ENCODE peak calls at places on chromosomes 4 and X, in five cellular contexts. E, X, P, G and L are unnamed samples.

GRCh38 chrX:120302434-120302833 is 8.8 kb downstream of the TMEM255A start:
- DNase-seq in E (peak; percentile 68), X (peak; percentile 3), P (no peak), G (no peak), L (no peak)

GRCh38 chr4:153661215-153661822 is 22.8 kb upstream of the TLR2 start:
- DNase-seq in E (no peak), X (peak; percentile 90), P (no peak), G (no peak), L (no peak)

GRCh38 chrX:482702-483203 is 96.0 kb upstream of the PPP2R3B start:
- DNase-seq in E (no peak), X (no peak), P (no peak), G (no peak), L (no peak)

GRCh38 chr4:175531405-175532091 is 280.5 kb downstream of the GPM6A start:
- DNase-seq in E (no peak), X (peak; percentile 46), P (no peak), G (no peak), L (no peak)

GRCh38 chr4:173318648-173319211 is 15.4 kb downstream of the HMGB2 start:
- DNase-seq in E (no peak), X (peak; percentile 72), P (no peak), G (no peak), L (no peak)

GRCh38 chr4:120870279-120870673 is 52.2 kb downstream of the PRDM5 start:
- DNase-seq in E (no peak), X (no peak), P (no peak), G (no peak), L (no peak)

GRCh38 chr4:21763865-21764264 is 184.7 kb downstream of the KCNIP4 start:
- DNase-seq in E (no peak), X (no peak), P (no peak), G (no peak), L (no peak)

GRCh38 chr4:185108669-185109068 is 34.4 kb upstream of the SLC25A4 start:
- DNase-seq in E (no peak), X (no peak), P (no peak), G (no peak), L (no peak)

GRCh38 chr4:100311181-100311580 is 120.9 kb upstream of the DDIT4L start:
- DNase-seq in E (no peak), X (peak; percentile 51), P (peak; percentile 6), G (no peak), L (no peak)

GRCh38 chr4:153151535-153152452 is 52.4 kb upstream of the TRIM2 start:
- DNase-seq in E (peak; percentile 90), X (peak; percentile 48), P (peak; percentile 41), G (no peak), L (no peak)

GRCh38 chr4:185552254-185552653 is 16.9 kb upstream of the PDLIM3 start:
- DNase-seq in E (no peak), X (peak; percentile 70), P (no peak), G (no peak), L (no peak)

GRCh38 chr4:121656269-121656641 is 40.5 kb downstream of the ANXA5 start:
- DNase-seq in E (no peak), X (peak; percentile 83), P (peak; percentile 51), G (no peak), L (peak; percentile 46)

GRCh38 chr4:8732092-8732491 is 139.5 kb downstream of the CPZ start:
- DNase-seq in E (no peak), X (no peak), P (no peak), G (peak; percentile 74), L (no peak)

GRCh38 chr4:19438228-19438627 is 813.5 kb upstream of the SLIT2 start:
- DNase-seq in E (no peak), X (peak; percentile 39), P (no peak), G (no peak), L (no peak)

GRCh38 chrX:130260316-130260715 is 8.4 kb downstream of the ZNF280C start:
- DNase-seq in E (no peak), X (no peak), P (no peak), G (no peak), L (no peak)

GRCh38 chr4:62835579-62835978 is 1573.7 kb downstream of the TECRL start:
- DNase-seq in E (no peak), X (no peak), P (no peak), G (no peak), L (no peak)

GRCh38 chr4:152968806-152969394 is 32.8 kb downstream of the FHDC1 start:
- DNase-seq in E (no peak), X (peak; percentile 93), P (no peak), G (peak; percentile 76), L (no peak)

GRCh38 chr4:87716350-87717041 is 66.4 kb downstream of the DMP1 start:
- DNase-seq in E (no peak), X (peak; percentile 70), P (no peak), G (no peak), L (no peak)

GRCh38 chrX:44344194-44344593 is 722 bp upstream of the EFHC2 start:
- DNase-seq in E (peak; percentile 64), X (peak; percentile 13), P (no peak), G (no peak), L (no peak)

GRCh38 chr4:42761804-42762203 is 104.9 kb upstream of the ATP8A1 start:
- DNase-seq in E (no peak), X (no peak), P (no peak), G (no peak), L (no peak)

GRCh38 chrX:97026406-97026805 is 142.7 kb downstream of the RPA4 start:
- DNase-seq in E (no peak), X (no peak), P (peak; percentile 2), G (no peak), L (no peak)

GRCh38 chr4:102299708-102300107 is 45.6 kb downstream of the SLC39A8 start:
- DNase-seq in E (no peak), X (peak; percentile 60), P (peak; percentile 27), G (no peak), L (peak; percentile 21)

GRCh38 chr4:16745009-16745408 is 153.4 kb downstream of the LDB2 start:
- DNase-seq in E (no peak), X (no peak), P (no peak), G (no peak), L (peak; percentile 17)

GRCh38 chr4:190014771-190015537 is 12.1 kb downstream of the FRG2 start:
- DNase-seq in E (no peak), X (no peak), P (peak; percentile 42), G (peak; percentile 79), L (no peak)

GRCh38 chr4:154928640-154929257 is 147.7 kb downstream of the RBM46 start:
- DNase-seq in E (no peak), X (peak; percentile 77), P (peak; percentile 33), G (no peak), L (peak; percentile 14)

GRCh38 chr4:48939785-48940184 is 33.2 kb upstream of the OCIAD2 start:
- DNase-seq in E (no peak), X (peak; percentile 95), P (no peak), G (no peak), L (peak; percentile 71)

GRCh38 chr4:23245196-23245595 is 552.5 kb downstream of the GBA3 start:
- DNase-seq in E (no peak), X (no peak), P (no peak), G (no peak), L (no peak)

GRCh38 chr4:177246636-177247584 is 62.8 kb upstream of the NEIL3 start:
- DNase-seq in E (no peak), X (no peak), P (no peak), G (no peak), L (no peak)

GRCh38 chr4:146522862-146523205 is 1.1 kb upstream of the SLC10A7 start:
- DNase-seq in E (no peak), X (no peak), P (no peak), G (no peak), L (no peak)

GRCh38 chrX:68710870-68711576 is 63.6 kb downstream of the STARD8 start:
- DNase-seq in E (no peak), X (peak; percentile 59), P (no peak), G (no peak), L (no peak)

GRCh38 chr4:129598582-129598981 is 502.6 kb downstream of the C4orf33 start:
- DNase-seq in E (no peak), X (no peak), P (no peak), G (no peak), L (no peak)

GRCh38 chr4:186840222-186840701 is 116.6 kb upstream of the FAT1 start:
- DNase-seq in E (peak; percentile 52), X (no peak), P (no peak), G (no peak), L (no peak)

GRCh38 chr4:81491943-81492342 is 20.2 kb upstream of the RASGEF1B start:
- DNase-seq in E (no peak), X (no peak), P (no peak), G (no peak), L (no peak)

GRCh38 chr4:81493895-81494490 is 22.3 kb upstream of the RASGEF1B start:
- DNase-seq in E (no peak), X (no peak), P (no peak), G (no peak), L (no peak)

GRCh38 chr4:81486502-81486901 is 14.8 kb upstream of the RASGEF1B start:
- DNase-seq in E (no peak), X (peak; percentile 51), P (no peak), G (no peak), L (no peak)

GRCh38 chr4:81492596-81492995 is 20.9 kb upstream of the RASGEF1B start:
- DNase-seq in E (no peak), X (peak; percentile 45), P (no peak), G (no peak), L (no peak)

GRCh38 chr4:81490761-81491160 is 19.1 kb upstream of the RASGEF1B start:
- DNase-seq in E (no peak), X (no peak), P (no peak), G (no peak), L (no peak)
- TF ChIP-seq CTCF in E (no peak), X (no peak), P (no peak), G (no peak), L (no peak)

GRCh38 chrX:23451266-23451665 is 116.6 kb downstream of the PTCHD1 start:
- DNase-seq in E (no peak), X (no peak), P (no peak), G (no peak), L (no peak)
- TF ChIP-seq CTCF in E (no peak), X (no peak), P (no peak), G (no peak), L (no peak)

DNA sequence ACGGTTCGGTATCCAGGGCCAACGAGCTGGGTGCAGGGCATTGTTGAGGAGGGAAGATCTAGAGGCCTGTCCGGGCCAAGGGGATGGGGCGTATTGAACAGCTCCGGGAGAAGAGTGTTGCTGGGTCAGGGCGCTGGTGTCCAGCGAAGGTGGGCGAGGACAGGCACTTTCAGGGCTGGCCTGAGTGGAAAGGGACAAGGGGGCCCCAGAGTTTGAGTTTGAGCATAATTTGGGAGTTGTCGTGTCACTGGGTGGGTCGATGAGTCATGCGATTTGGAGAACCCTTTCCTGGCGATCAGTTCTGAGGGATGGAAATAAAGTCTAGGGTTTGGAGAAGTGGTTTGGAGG is 299 bp downstream of the PRRG3 start:
- DNase-seq in E (no peak), X (no peak), P (no peak), G (no peak), L (no peak)
- TF ChIP-seq CTCF in E (no peak), X (no peak), P (no peak), G (no peak), L (no peak)

GRCh38 chr4:26022346-26022891 is 108.4 kb downstream of the SMIM20 start:
- DNase-seq in E (no peak), X (peak; percentile 77), P (no peak), G (peak; percentile 48), L (no peak)

GRCh38 chr4:26023191-26023972 is 109.4 kb downstream of the SMIM20 start:
- DNase-seq in E (no peak), X (no peak), P (no peak), G (peak; percentile 34), L (no peak)

GRCh38 chr4:26021417-26022345 is 107.7 kb downstream of the SMIM20 start:
- DNase-seq in E (no peak), X (no peak), P (no peak), G (peak; percentile 53), L (no peak)

GRCh38 chr4:26020896-26021295 is 106.9 kb downstream of the SMIM20 start:
- DNase-seq in E (no peak), X (peak; percentile 61), P (no peak), G (no peak), L (no peak)

GRCh38 chr4:26020083-26020668 is 106.2 kb downstream of the SMIM20 start:
- DNase-seq in E (no peak), X (peak; percentile 45), P (no peak), G (no peak), L (no peak)
- TF ChIP-seq CTCF in E (no peak), X (no peak), P (no peak), G (no peak), L (no peak)